ENCODE peak calls at places on chromosomes 16 and 17, in nine cellular contexts. V is keratinocyte; A is thyroid gland; S is upper lobe of right lung; X is GM13976; W is mesothelial cell of epicardium; U is fibroblast of mammary gland; M is left ventricle myocardium inferior; B is CD4-positive, alpha-beta T cell. E is an unnamed sample.
A peak's percentile ranks its signal among the peaks of the same experiment; 100 is the strongest.

GRCh38 chr16:68995011-68995504 is 110.4 kb upstream of the HAS3 start:
- DNase-seq in V (peak; percentile 91), A (no peak), S (no peak), X (no peak), W (no peak), U (peak; percentile 55), M (no peak), B (no peak), E (no peak)

GRCh38 chr16:11329080-11329491 is 16.2 kb upstream of the RMI2 start:
- DNase-seq in V (no peak), A (no peak), S (no peak), X (peak; percentile 59), W (no peak), U (peak; percentile 51), M (no peak), B (no peak), E (no peak)

GRCh38 chr16:70430667-70431536 is 8.0 kb downstream of the ST3GAL2 start:
- DNase-seq in V (no peak), A (peak; percentile 17), S (peak; percentile 75), X (peak; percentile 83), W (no peak), U (peak; percentile 39), M (no peak), B (peak; percentile 26), E (no peak)

GRCh38 chr17:67606471-67606870 is 111.3 kb upstream of the NOL11 start:
- DNase-seq in V (no peak), A (peak; percentile 73), S (no peak), X (no peak), W (no peak), U (no peak), M (peak; percentile 47), B (no peak), E (no peak)

GRCh38 chr17:49680314-49680713 is 2.4 kb upstream of the SPOP start:
- DNase-seq in V (no peak), A (no peak), S (no peak), X (no peak), W (no peak), U (no peak), M (no peak), B (no peak), E (no peak)

GRCh38 chr16:19172098-19172780 is 4.2 kb downstream of the SYT17 start:
- DNase-seq in V (no peak), A (no peak), S (no peak), X (no peak), W (no peak), U (no peak), M (no peak), B (no peak), E (no peak)

GRCh38 chr16:55832788-55833583 is at the start of gene CES1:
- DNase-seq in V (no peak), A (peak; percentile 39), S (peak; percentile 94), X (no peak), W (no peak), U (no peak), M (peak; percentile 89), B (no peak), E (peak; percentile 84)

GRCh38 chr16:81778861-81779539 is at the start of gene PLCG2:
- DNase-seq in V (peak; percentile 38), A (peak; percentile 76), S (peak; percentile 92), X (peak; percentile 94), W (peak; percentile 53), U (peak; percentile 5), M (peak; percentile 76), B (peak; percentile 25), E (no peak)

GRCh38 chr17:78343099-78343432 is 16.8 kb downstream of the SOCS3 start:
- DNase-seq in V (no peak), A (peak; percentile 37), S (peak; percentile 80), X (peak; percentile 53), W (no peak), U (peak; percentile 90), M (peak; percentile 80), B (no peak), E (peak; percentile 90)

GRCh38 chr16:2026461-2027023 is at the start of gene NHERF2:
- DNase-seq in V (no peak), A (peak; percentile 46), S (peak; percentile 77), X (peak; percentile 64), W (peak; percentile 26), U (no peak), M (peak; percentile 55), B (no peak), E (peak; percentile 85)

GRCh38 chr17:46023783-46024388 is 24.8 kb downstream of the STH start:
- DNase-seq in V (no peak), A (no peak), S (peak; percentile 57), X (no peak), W (no peak), U (no peak), M (no peak), B (no peak), E (no peak)

GRCh38 chr17:73262676-73263642 is 1.3 kb upstream of the CPSF4L start:
- DNase-seq in V (no peak), A (no peak), S (no peak), X (no peak), W (no peak), U (no peak), M (no peak), B (no peak), E (no peak)

GRCh38 chr17:20975566-20975965 is 67.2 kb downstream of the USP22 start:
- DNase-seq in V (no peak), A (no peak), S (no peak), X (no peak), W (no peak), U (peak; percentile 64), M (no peak), B (no peak), E (no peak)

GRCh38 chr16:81480856-81481821 is 36.5 kb downstream of the CMIP start:
- DNase-seq in V (no peak), A (peak; percentile 18), S (peak; percentile 83), X (peak; percentile 93), W (no peak), U (peak; percentile 63), M (no peak), B (no peak), E (no peak)

GRCh38 chr16:24701521-24701951 is 27.9 kb upstream of the TNRC6A start:
- DNase-seq in V (no peak), A (no peak), S (no peak), X (no peak), W (no peak), U (peak; percentile 89), M (no peak), B (no peak), E (no peak)

GRCh38 chr16:24699151-24699723 is 30.2 kb upstream of the TNRC6A start:
- DNase-seq in V (no peak), A (no peak), S (no peak), X (no peak), W (no peak), U (no peak), M (no peak), B (no peak), E (no peak)

GRCh38 chr16:24698314-24698713 is 31.1 kb upstream of the TNRC6A start:
- DNase-seq in V (no peak), A (no peak), S (no peak), X (no peak), W (no peak), U (no peak), M (no peak), B (no peak), E (no peak)

GRCh38 chr16:24696699-24697098 is 32.8 kb upstream of the TNRC6A start:
- DNase-seq in V (no peak), A (no peak), S (no peak), X (no peak), W (no peak), U (no peak), M (no peak), B (no peak), E (no peak)

GRCh38 chr16:24700549-24701392 is 28.7 kb upstream of the TNRC6A start:
- DNase-seq in V (peak; percentile 64), A (peak; percentile 53), S (no peak), X (no peak), W (no peak), U (peak; percentile 99), M (peak; percentile 62), B (no peak), E (peak; percentile 91)
- TF ChIP-seq CTCF in V (peak; percentile 50), A (no peak), S (peak; percentile 24), X (no peak), W (no peak), U (peak; percentile 46), M (peak; percentile 49), B (no peak), E (peak; percentile 55)

GRCh38 chr16:30615358-30616076 is 5.3 kb upstream of the ZNF689 start:
- DNase-seq in V (no peak), A (no peak), S (peak; percentile 87), X (peak; percentile 69), W (no peak), U (peak; percentile 54), M (peak; percentile 46), B (peak; percentile 64), E (no peak)
- TF ChIP-seq CTCF in V (peak; percentile 71), A (no peak), S (peak; percentile 52), X (peak; percentile 79), W (peak; percentile 50), U (peak; percentile 74), M (peak; percentile 60), B (peak; percentile 36), E (peak; percentile 42)

GRCh38 chr16:3519581-3519980 is 18.8 kb downstream of the CLUAP1 start:
- DNase-seq in V (no peak), A (no peak), S (no peak), X (no peak), W (no peak), U (no peak), M (no peak), B (no peak), E (no peak)
- TF ChIP-seq CTCF in V (no peak), A (no peak), S (no peak), X (no peak), W (no peak), U (no peak), M (no peak), B (no peak), E (no peak)

GRCh38 chr16:26710475-26710874 is 356.3 kb upstream of the C16orf82 start:
- DNase-seq in V (no peak), A (no peak), S (no peak), X (no peak), W (no peak), U (no peak), M (no peak), B (no peak), E (no peak)
- TF ChIP-seq CTCF in V (no peak), A (no peak), S (no peak), X (no peak), W (no peak), U (no peak), M (no peak), B (no peak), E (no peak)

GRCh38 chr17:14196337-14196997 is 40.2 kb downstream of the CDRT15 start:
- DNase-seq in V (no peak), A (no peak), S (no peak), X (no peak), W (no peak), U (no peak), M (no peak), B (no peak), E (peak; percentile 21)
- TF ChIP-seq CTCF in V (peak; percentile 18), A (no peak), S (peak; percentile 20), X (no peak), W (no peak), U (peak; percentile 7), M (peak; percentile 23), B (peak; percentile 51), E (no peak)